ENCODE peak calls at places on chromosomes 7 and 10, in six cellular contexts. M is tibial artery; O is neuronal stem cell; D is CD8-positive, alpha-beta T cell; P is spleen; Z is aorta. S is an unnamed sample. For H3K27me3, the result is how much of the 10 kb centered on the place peaks cover.

GRCh38 chr10:97362310-97363033 is 27.9 kb upstream of the FRAT2 start:
- DNase-seq in M (no peak), O (no peak), D (no peak), P (peak), Z (no peak), S (no peak)

GRCh38 chr7:70975816-70976215 is 156.1 kb upstream of the GALNT17 start:
- DNase-seq in M (no peak), O (no peak), D (no peak), P (no peak), Z (no peak), S (no peak)

GRCh38 chr7:131196808-131197207 is 130.9 kb upstream of the MKLN1 start:
- DNase-seq in M (no peak), O (peak), D (no peak), P (no peak), Z (no peak), S (no peak)

GRCh38 chr7:22420008-22420407 is 63.1 kb upstream of the RAPGEF5 start:
- DNase-seq in M (no peak), O (no peak), D (no peak), P (no peak), Z (no peak), S (no peak)

GRCh38 chr7:127786184-127786583 is 134.2 kb downstream of the SND1 start:
- DNase-seq in M (no peak), O (no peak), D (no peak), P (no peak), Z (no peak), S (no peak)

GRCh38 chr7:139734395-139734794 is 43.4 kb downstream of the HIPK2 start:
- DNase-seq in M (peak), O (no peak), D (peak), P (no peak), Z (peak), S (no peak)

GRCh38 chr10:103504181-103504783 is 10.8 kb downstream of the NEURL1 start:
- DNase-seq in M (no peak), O (no peak), D (no peak), P (peak), Z (peak), S (no peak)

GRCh38 chr10:45500798-45501197 is 126.8 kb downstream of the ALOX5 start:
- DNase-seq in M (no peak), O (no peak), D (no peak), P (no peak), Z (no peak), S (no peak)

GRCh38 chr10:5449823-5450222 is 37.5 kb downstream of the NET1 start:
- DNase-seq in M (no peak), O (no peak), D (no peak), P (no peak), Z (no peak), S (no peak)

GRCh38 chr10:5628366-5628765 is 38.0 kb downstream of the ASB13 start:
- DNase-seq in M (peak), O (no peak), D (no peak), P (no peak), Z (no peak), S (no peak)

GRCh38 chr7:118250860-118251494 is 26.5 kb downstream of the ANKRD7 start:
- DNase-seq in M (no peak), O (no peak), D (no peak), P (no peak), Z (no peak), S (no peak)

GRCh38 chr10:59881640-59882039 is 24.7 kb downstream of the CCDC6 start:
- DNase-seq in M (no peak), O (no peak), D (no peak), P (no peak), Z (no peak), S (no peak)

GRCh38 chr10:26215534-26215922 is 1.0 kb upstream of the GAD2 start:
- DNase-seq in M (no peak), O (no peak), D (no peak), P (no peak), Z (no peak), S (no peak)

GRCh38 chr7:137040745-137041144 is 172.3 kb downstream of the CHRM2 start:
- DNase-seq in M (no peak), O (no peak), D (no peak), P (no peak), Z (no peak), S (no peak)

GRCh38 chr10:1944487-1944886 is 207.2 kb upstream of the ADARB2 start:
- DNase-seq in M (no peak), O (no peak), D (no peak), P (no peak), Z (no peak), S (no peak)

GRCh38 chr10:12590682-12591642 is 241.6 kb downstream of the CAMK1D start:
- DNase-seq in M (no peak), O (no peak), D (no peak), P (no peak), Z (no peak), S (no peak)

GRCh38 chr7:64630496-64630895 is 35.4 kb upstream of the ZNF107 start:
- DNase-seq in M (no peak), O (no peak), D (no peak), P (no peak), Z (no peak), S (no peak)

GRCh38 chr10:79127151-79127961 is 58.6 kb downstream of the ZMIZ1 start:
- DNase-seq in M (peak), O (no peak), D (no peak), P (no peak), Z (peak), S (peak)

GRCh38 chr7:3204526-3204925 is 96.5 kb upstream of the SDK1 start:
- DNase-seq in M (no peak), O (no peak), D (peak), P (peak), Z (no peak), S (no peak)

GRCh38 chr10:124087672-124088634 is 5.4 kb downstream of the CHST15 start:
- DNase-seq in M (no peak), O (no peak), D (no peak), P (no peak), Z (peak), S (peak)

GRCh38 chr10:98293550-98294269 is 25.7 kb upstream of the LOXL4 start:
- DNase-seq in M (no peak), O (no peak), D (no peak), P (no peak), Z (no peak), S (no peak)

GRCh38 chr10:34768261-34768971 is 46.7 kb downstream of the PARD3 start:
- DNase-seq in M (peak), O (no peak), D (no peak), P (no peak), Z (peak), S (no peak)

GRCh38 chr7:103914147-103914899 is 75.1 kb downstream of the RELN start:
- DNase-seq in M (no peak), O (no peak), D (no peak), P (no peak), Z (no peak), S (no peak)

GRCh38 chr10:100579691-100580090 is 43.9 kb downstream of the HIF1AN start:
- DNase-seq in M (no peak), O (no peak), D (peak), P (no peak), Z (no peak), S (no peak)
- H3K27me3 ChIP-seq in M (under half), O (under half), D (under half), P (under half), Z (under half), S (under half)

GRCh38 chr7:108268200-108268820 is 138.1 kb upstream of the LAMB4 start:
- DNase-seq in M (no peak), O (no peak), D (no peak), P (no peak), Z (no peak), S (no peak)
- H3K4me3 ChIP-seq in M (no peak), O (no peak), D (no peak), P (no peak), Z (no peak), S (no peak)

GRCh38 chr7:1285556-1286301 is 53.1 kb downstream of the UNCX start:
- DNase-seq in M (no peak), O (no peak), D (no peak), P (peak), Z (peak), S (no peak)
- H3K27me3 ChIP-seq in M (under half), O (under half), D (under half), P (under half), Z (under half), S (under half)

GRCh38 chr7:101935521-101936141 is 118.2 kb downstream of the CUX1 start:
- DNase-seq in M (peak), O (no peak), D (no peak), P (peak), Z (peak), S (no peak)

GRCh38 chr7:101936223-101936611 is 118.8 kb downstream of the CUX1 start:
- DNase-seq in M (no peak), O (no peak), D (no peak), P (no peak), Z (no peak), S (peak)

GRCh38 chr7:101934618-101935017 is 117.2 kb downstream of the CUX1 start:
- DNase-seq in M (peak), O (no peak), D (no peak), P (peak), Z (peak), S (no peak)

GRCh38 chr7:101938115-101938514 is 120.7 kb downstream of the CUX1 start:
- DNase-seq in M (no peak), O (no peak), D (no peak), P (peak), Z (peak), S (no peak)

DNA sequence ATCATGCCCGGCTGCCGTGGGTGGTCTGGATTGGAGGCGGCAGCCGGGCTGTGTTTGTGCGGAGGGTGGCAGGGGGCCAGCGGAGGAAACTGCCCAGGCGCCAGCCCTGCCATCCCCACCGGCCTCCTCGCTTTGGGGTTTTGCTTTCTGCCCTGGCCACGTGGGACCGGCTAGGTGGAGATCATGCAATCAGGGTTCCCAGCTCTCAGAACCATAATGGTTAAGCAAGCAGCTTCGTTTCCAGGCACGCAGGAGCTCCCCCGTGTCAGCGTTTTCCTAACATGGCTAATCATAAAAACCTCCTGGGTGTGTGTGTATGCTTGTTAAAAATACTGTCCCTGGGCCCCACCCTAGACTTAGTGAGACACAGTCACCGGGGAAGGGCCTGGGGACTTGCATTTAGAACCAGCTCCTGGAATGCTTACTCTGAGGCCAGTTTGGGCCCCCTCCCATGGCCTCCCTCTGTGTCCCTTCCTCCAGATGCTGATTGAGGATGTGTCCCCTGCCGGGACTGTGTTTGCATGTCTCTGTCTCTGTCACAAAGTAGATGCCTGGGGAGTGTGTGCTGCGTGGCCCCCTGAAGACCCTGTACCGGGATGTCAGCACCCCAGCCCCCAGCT is 119.3 kb downstream of the CUX1 start:
- DNase-seq in M (peak), O (no peak), D (no peak), P (peak), Z (peak), S (peak)
- H3K4me3 ChIP-seq in M (peak), O (no peak), D (no peak), P (no peak), Z (no peak), S (peak)

DNA sequence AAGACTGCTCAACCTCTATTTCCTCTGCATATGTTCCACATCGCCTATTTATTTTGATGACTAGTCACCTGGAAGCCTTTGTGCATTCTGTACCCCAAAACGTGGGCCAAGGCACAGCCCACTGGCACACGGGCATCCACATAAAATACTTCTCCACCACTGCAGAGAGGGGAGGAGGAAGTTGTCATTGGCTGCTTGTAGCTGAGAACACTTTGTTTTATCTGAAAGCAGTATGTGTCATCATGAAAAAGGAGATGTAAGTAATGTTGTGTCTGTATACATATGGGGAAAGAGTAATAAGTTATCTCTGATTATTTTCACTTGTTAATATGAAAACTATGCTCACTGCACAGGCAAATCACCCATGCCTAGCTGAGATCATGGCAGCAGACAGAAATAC is 48.2 kb upstream of the AMPH start:
- DNase-seq in M (no peak), O (no peak), D (no peak), P (no peak), Z (no peak), S (no peak)
- H3K27me3 ChIP-seq in M (under half), O (under half), D (under half), P (under half), Z (under half), S (under half)

GRCh38 chr7:27100601-27101187 is 1.8 kb downstream of the HOXA2 start:
- DNase-seq in M (no peak), O (no peak), D (no peak), P (no peak), Z (no peak), S (peak)
- H3K4me3 ChIP-seq in M (no peak), O (no peak), D (no peak), P (no peak), Z (peak), S (no peak)

GRCh38 chr10:121291376-121291775 is 306.9 kb downstream of the FGFR2 start:
- DNase-seq in M (no peak), O (no peak), D (no peak), P (no peak), Z (no peak), S (no peak)

GRCh38 chr10:121291828-121292227 is 306.4 kb downstream of the FGFR2 start:
- DNase-seq in M (no peak), O (no peak), D (no peak), P (no peak), Z (no peak), S (no peak)

GRCh38 chr10:121288864-121289659 is 309.2 kb downstream of the FGFR2 start:
- DNase-seq in M (no peak), O (no peak), D (no peak), P (no peak), Z (no peak), S (peak)

GRCh38 chr10:121289800-121290199 is 308.4 kb downstream of the FGFR2 start:
- DNase-seq in M (no peak), O (no peak), D (no peak), P (no peak), Z (no peak), S (no peak)

GRCh38 chr10:121290674-121291073 is 307.6 kb downstream of the FGFR2 start:
- DNase-seq in M (no peak), O (no peak), D (no peak), P (no peak), Z (no peak), S (no peak)
- H3K27me3 ChIP-seq in M (under half), O (under half), D (under half), P (under half), Z (under half), S (under half)

DNA sequence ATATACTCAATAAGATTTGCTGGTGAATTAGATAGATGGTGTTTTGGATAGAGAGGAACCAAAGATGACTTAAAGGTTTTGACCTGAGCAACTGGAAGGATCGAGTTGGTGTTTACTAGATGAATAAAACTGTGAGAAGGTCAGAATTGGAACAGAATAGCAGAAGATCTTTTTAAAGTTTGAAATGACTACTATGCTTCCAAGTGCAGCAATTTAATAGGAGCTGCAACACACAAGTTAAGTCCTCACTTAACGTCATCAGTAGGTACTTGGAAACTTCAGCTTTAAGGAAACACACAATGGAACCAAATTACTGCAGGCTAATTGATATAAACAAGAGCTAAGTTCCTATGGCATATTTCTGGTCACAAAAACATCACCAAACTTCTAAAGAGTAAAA is 86.5 kb downstream of the RTKN2 start:
- DNase-seq in M (no peak), O (no peak), D (no peak), P (no peak), Z (no peak), S (no peak)
- H3K4me3 ChIP-seq in M (no peak), O (no peak), D (peak), P (no peak), Z (no peak), S (no peak)